ENCODE peak calls at places on chromosomes 13 and 19, in seven cellular contexts. N, R, S, K, O, U and X are unnamed samples.

GRCh38 chr13:23966691-23967615 is 69.7 kb upstream of the C1QTNF9B start:
- DNase-seq in N (peak; percentile 50), R (no peak), S (peak; percentile 55), K (no peak), O (no peak), U (no peak), X (peak; percentile 58)

GRCh38 chr13:30865131-30866009 is 40.7 kb upstream of the MEDAG start:
- DNase-seq in N (peak; percentile 37), R (peak; percentile 85), S (peak; percentile 37), K (peak; percentile 76), O (peak; percentile 79), U (peak; percentile 82), X (peak; percentile 46)

GRCh38 chr13:66296875-66297274 is 933.3 kb downstream of the PCDH9 start:
- DNase-seq in N (no peak), R (no peak), S (no peak), K (no peak), O (no peak), U (no peak), X (no peak)

GRCh38 chr13:113774177-113775107 is 15.4 kb downstream of the TMEM255B start:
- DNase-seq in N (no peak), R (no peak), S (no peak), K (no peak), O (no peak), U (no peak), X (no peak)

GRCh38 chr13:29556742-29557141 is 38.7 kb downstream of the SLC7A1 start:
- DNase-seq in N (no peak), R (no peak), S (no peak), K (no peak), O (no peak), U (no peak), X (no peak)

GRCh38 chr19:10604460-10604980 is 17.4 kb upstream of the AP1M2 start:
- DNase-seq in N (no peak), R (no peak), S (no peak), K (no peak), O (no peak), U (no peak), X (peak; percentile 28)

GRCh38 chr19:41265376-41266153 is 1.4 kb downstream of the HNRNPUL1 start:
- DNase-seq in N (no peak), R (no peak), S (no peak), K (peak; percentile 57), O (no peak), U (no peak), X (no peak)

GRCh38 chr13:109271555-109271954 is 514.8 kb downstream of the IRS2 start:
- DNase-seq in N (no peak), R (no peak), S (no peak), K (no peak), O (no peak), U (no peak), X (no peak)

GRCh38 chr13:40777957-40778235 is 6.9 kb upstream of the MRPS31 start:
- DNase-seq in N (no peak), R (no peak), S (no peak), K (no peak), O (no peak), U (no peak), X (no peak)

GRCh38 chr13:113584870-113585671 is 518 bp downstream of the TFDP1 start:
- DNase-seq in N (peak; percentile 15), R (peak; percentile 16), S (peak; percentile 14), K (peak; percentile 57), O (no peak), U (no peak), X (peak; percentile 6)

GRCh38 chr13:32246468-32246867 is 68.7 kb downstream of the ZAR1L start:
- DNase-seq in N (peak; percentile 2), R (peak; percentile 55), S (peak; percentile 3), K (no peak), O (peak; percentile 38), U (no peak), X (no peak)

GRCh38 chr13:27466513-27466912 is 16.1 kb upstream of the MTIF3 start:
- DNase-seq in N (no peak), R (no peak), S (no peak), K (no peak), O (no peak), U (no peak), X (no peak)

GRCh38 chr13:108086678-108087077 is 128.7 kb downstream of the LIG4 start:
- DNase-seq in N (no peak), R (no peak), S (no peak), K (no peak), O (no peak), U (no peak), X (no peak)

GRCh38 chr19:19160489-19161035 is 9.5 kb downstream of the MEF2B start:
- DNase-seq in N (no peak), R (no peak), S (no peak), K (no peak), O (no peak), U (no peak), X (no peak)

GRCh38 chr13:74573654-74574053 is 439.4 kb upstream of the KLF12 start:
- DNase-seq in N (no peak), R (no peak), S (no peak), K (no peak), O (no peak), U (no peak), X (no peak)

GRCh38 chr19:30447276-30447870 is 75.2 kb downstream of the ZNF536 start:
- DNase-seq in N (no peak), R (no peak), S (no peak), K (no peak), O (no peak), U (no peak), X (no peak)

GRCh38 chr13:111219306-111219705 is 101.1 kb upstream of the TEX29 start:
- DNase-seq in N (no peak), R (peak; percentile 67), S (no peak), K (no peak), O (no peak), U (no peak), X (no peak)
- H3K4me1 ChIP-seq in N (no peaks in the 10 kb centered on the region), R (peaks cover 47% of the 10 kb centered on the region), S (no peaks in the 10 kb centered on the region), K (no peaks in the 10 kb centered on the region), O (peaks cover 71% of the 10 kb centered on the region), U (no peaks in the 10 kb centered on the region), X (no peaks in the 10 kb centered on the region)

GRCh38 chr19:13014101-13014920 is 19.0 kb downstream of the NFIX start:
- DNase-seq in N (no peak), R (no peak), S (no peak), K (peak; percentile 60), O (no peak), U (no peak), X (no peak)

GRCh38 chr19:13011653-13012389 is 16.5 kb downstream of the NFIX start:
- DNase-seq in N (no peak), R (no peak), S (no peak), K (no peak), O (no peak), U (peak; percentile 52), X (no peak)

GRCh38 chr19:13013649-13014048 is 18.4 kb downstream of the NFIX start:
- DNase-seq in N (no peak), R (no peak), S (no peak), K (no peak), O (no peak), U (no peak), X (no peak)

GRCh38 chr19:13012390-13012689 is 17.1 kb downstream of the NFIX start:
- DNase-seq in N (no peak), R (no peak), S (no peak), K (no peak), O (no peak), U (no peak), X (no peak)

DNA sequence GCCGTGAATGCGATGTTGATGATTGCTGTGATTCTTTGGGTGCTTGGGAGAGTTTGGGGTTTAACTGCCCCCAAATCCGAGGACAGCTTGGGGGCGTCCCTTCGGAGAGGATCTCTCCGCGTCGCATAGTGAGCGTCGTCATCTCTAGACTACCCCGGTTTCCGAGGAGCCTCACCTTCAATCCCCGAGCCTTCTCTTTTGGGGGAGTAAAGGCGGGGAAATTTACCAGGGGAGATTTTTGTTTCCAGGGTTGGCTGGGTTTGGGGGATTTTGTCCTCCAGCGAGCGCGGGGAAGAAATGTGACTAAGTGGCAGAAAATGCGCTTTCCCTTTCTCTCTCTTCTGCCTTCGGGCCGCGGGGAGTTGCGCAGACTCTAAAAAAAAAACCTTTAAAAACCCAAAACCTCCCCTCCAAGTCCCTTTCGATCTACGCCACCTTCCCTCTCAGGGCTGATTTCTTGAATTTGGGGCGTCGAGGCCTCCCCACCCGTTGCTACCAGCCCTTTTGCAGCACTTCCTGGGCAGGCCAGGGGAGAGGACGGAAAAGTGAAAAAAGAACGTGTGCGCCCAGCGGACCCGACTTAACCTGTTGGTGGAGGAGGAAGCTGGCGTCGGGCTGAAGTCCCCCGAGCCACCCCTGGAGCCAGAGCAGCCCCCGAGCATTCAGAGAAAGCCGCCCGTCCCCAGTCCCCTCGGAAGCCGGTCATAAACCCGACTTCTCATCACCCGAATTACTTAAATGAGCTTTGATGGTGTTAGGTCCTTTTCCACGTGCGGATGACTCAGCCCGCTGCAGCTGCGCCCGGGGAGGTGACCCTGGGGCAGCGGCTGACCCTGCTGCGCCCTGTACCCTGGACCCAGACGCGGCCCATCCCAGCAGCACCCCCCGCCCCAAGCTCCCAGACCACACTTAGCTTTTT is 17.7 kb downstream of the NFIX start:
- DNase-seq in N (no peak), R (peak; percentile 87), S (peak; percentile 19), K (peak; percentile 86), O (peak; percentile 84), U (peak; percentile 79), X (no peak)
- H3K4me3 ChIP-seq in N (peak overlapping the region; percentile 32), R (peak overlapping the region; percentile 44), S (peak overlapping the region; percentile 37), K (peak overlapping the region; percentile 30), O (peak overlapping the region; percentile 70), U (no peak overlapping the region), X (peak overlapping the region; percentile 51)

DNA sequence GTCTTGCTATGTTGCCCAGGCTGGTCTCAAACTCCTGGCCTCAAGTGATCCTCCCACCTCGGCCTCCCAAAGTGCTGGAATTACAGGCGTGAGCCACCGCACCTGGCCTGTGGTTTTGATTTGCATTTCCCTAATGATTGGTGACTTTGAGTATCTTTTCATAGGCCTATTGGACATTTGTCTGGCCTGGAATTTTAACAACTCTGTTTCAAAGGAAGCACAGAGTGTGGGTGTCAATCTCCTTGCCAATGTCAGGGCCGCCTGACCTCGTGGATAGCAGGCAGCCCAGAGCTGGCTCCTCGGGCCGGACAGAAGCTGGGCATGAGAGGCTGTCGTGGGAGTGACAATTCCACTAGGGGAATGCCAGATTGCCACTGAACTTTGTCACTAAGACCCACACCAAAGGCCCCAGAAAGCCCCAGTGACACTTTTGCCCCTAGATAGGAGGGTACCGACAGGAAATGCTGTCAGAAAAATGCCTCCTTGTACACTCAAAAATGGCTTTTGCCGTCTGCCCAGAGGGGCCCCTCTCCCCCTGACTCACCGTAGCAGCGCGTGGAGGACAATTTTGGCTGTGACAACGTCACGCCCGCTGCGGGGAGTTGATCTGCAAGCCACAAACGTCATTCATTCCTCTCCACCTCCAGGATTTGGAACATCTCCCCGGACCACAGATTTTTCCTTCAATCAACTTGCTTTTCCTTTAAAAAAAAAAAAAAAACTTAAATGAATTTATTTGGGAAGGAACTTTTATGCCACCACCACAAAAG is 11.7 kb upstream of the ADGRE5 start:
- DNase-seq in N (peak; percentile 69), R (no peak), S (peak; percentile 85), K (no peak), O (no peak), U (peak; percentile 72), X (peak; percentile 96)
- H3K4me1 ChIP-seq in N (peaks cover 78% of the 10 kb centered on the region), R (peaks cover 14% of the 10 kb centered on the region), S (peaks cover 96% of the 10 kb centered on the region), K (peaks cover 26% of the 10 kb centered on the region), O (peaks cover 5% of the 10 kb centered on the region), U (peaks cover 8% of the 10 kb centered on the region), X (peaks cover 73% of the 10 kb centered on the region)

DNA sequence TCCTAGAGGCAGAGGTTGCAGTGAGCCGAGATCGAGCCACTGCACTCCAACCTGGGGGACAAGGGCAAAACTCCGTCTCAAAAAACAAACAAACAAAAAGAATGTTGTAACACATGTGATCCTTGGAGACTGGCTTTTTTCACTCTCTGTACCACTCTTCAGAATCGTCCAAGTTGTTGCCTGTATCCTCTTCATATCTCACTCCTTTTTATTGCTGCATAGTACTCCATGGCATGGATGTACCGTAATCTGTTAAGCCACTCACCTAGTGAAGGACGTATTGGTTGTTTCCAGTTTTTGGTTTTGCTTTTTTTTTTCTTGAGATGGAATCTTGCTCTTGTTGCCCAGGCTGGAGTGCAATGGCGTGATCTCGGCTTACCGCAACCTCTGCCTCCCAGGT is 7.0 kb upstream of the CD22 start:
- DNase-seq in N (no peak), R (no peak), S (no peak), K (no peak), O (no peak), U (peak; percentile 2), X (no peak)
- H3K4me3 ChIP-seq in N (no peak overlapping the region), R (no peak overlapping the region), S (no peak overlapping the region), K (no peak overlapping the region), O (no peak overlapping the region), U (no peak overlapping the region), X (no peak overlapping the region)